ENCODE peak calls at places on chromosomes 11 and 22, in eight cellular contexts. W, M, F, T, B, Q, I and X are unnamed samples.

GRCh38 chr22:17097062-17097461 is 12.3 kb downstream of the IL17RA start:
- DNase-seq in T (no peak), M (no peak), Q (no peak), W (no peak), F (no peak), B (no peak), I (no peak), X (peak; percentile 12)

GRCh38 chr11:27241316-27242122 is 121.5 kb downstream of the CCDC34 start:
- DNase-seq in F (no peak), T (no peak), I (no peak), M (peak; percentile 94), Q (peak; percentile 82), B (peak; percentile 92), W (no peak), X (no peak)

GRCh38 chr11:69388210-69388609 is 93.3 kb upstream of the LINC01488 start:
- DNase-seq in W (no peak), B (no peak), M (no peak), Q (no peak), F (no peak), I (no peak), T (no peak), X (no peak)

GRCh38 chr11:67640758-67641113 is 1.2 kb upstream of the TBX10 start:
- DNase-seq in T (no peak), F (no peak), B (no peak), W (no peak), I (no peak), Q (no peak), M (no peak), X (peak; percentile 49)

GRCh38 chr11:64246874-64247728 is at the start of gene PPP1R14B:
- DNase-seq in M (peak; percentile 94), Q (peak; percentile 90), W (no peak), F (peak; percentile 63), T (peak; percentile 94), B (peak; percentile 81), I (peak; percentile 92), X (peak; percentile 94)

GRCh38 chr11:17250561-17251350 is 25.8 kb upstream of the NUCB2 start:
- DNase-seq in W (no peak), Q (no peak), M (peak; percentile 41), B (peak; percentile 11), T (no peak), F (no peak), I (no peak), X (no peak)

GRCh38 chr11:61671527-61671926 is 8.7 kb upstream of the DAGLA start:
- DNase-seq in Q (no peak), W (no peak), F (no peak), M (peak; percentile 34), I (no peak), B (no peak), T (peak; percentile 42), X (no peak)

GRCh38 chr22:20613301-20613700 is 105.9 kb downstream of the MED15 start:
- DNase-seq in W (no peak), Q (no peak), I (no peak), M (no peak), T (no peak), F (no peak), B (no peak), X (no peak)

GRCh38 chr11:134277176-134278001 is 1.2 kb downstream of the GLB1L3 start:
- DNase-seq in W (no peak), F (no peak), Q (no peak), T (no peak), M (peak; percentile 10), I (no peak), B (no peak), X (no peak)

GRCh38 chr11:119471329-119471728 is 48.4 kb upstream of the THY1 start:
- DNase-seq in I (no peak), B (no peak), T (no peak), F (no peak), Q (no peak), M (peak; percentile 49), W (no peak), X (no peak)

GRCh38 chr11:128964463-128964930 is 21.8 kb upstream of the TP53AIP1 start:
- DNase-seq in W (no peak), M (no peak), B (no peak), F (no peak), Q (no peak), T (no peak), I (no peak), X (no peak)

GRCh38 chr11:122205036-122205435 is 89.0 kb upstream of the BLID start:
- DNase-seq in F (no peak), B (no peak), W (no peak), T (no peak), Q (no peak), M (peak; percentile 71), I (no peak), X (no peak)

GRCh38 chr11:39965701-39966100 is 1493.8 kb downstream of the LRRC4C start:
- DNase-seq in F (no peak), M (no peak), T (no peak), W (no peak), I (no peak), Q (no peak), B (no peak), X (no peak)

GRCh38 chr11:61830318-61831105 is 2.4 kb downstream of the FADS2 start:
- DNase-seq in B (no peak), Q (no peak), M (peak; percentile 47), F (no peak), I (no peak), T (no peak), W (no peak), X (no peak)

GRCh38 chr22:27629908-27630733 is 171.4 kb downstream of the MN1 start:
- DNase-seq in B (no peak), I (no peak), F (no peak), Q (no peak), M (no peak), T (no peak), W (no peak), X (no peak)

GRCh38 chr11:76206077-76206326 is 300 bp downstream of the WNT11 start:
- DNase-seq in B (no peak), T (no peak), F (no peak), W (no peak), I (no peak), Q (no peak), M (no peak), X (no peak)

GRCh38 chr11:45322891-45323597 is 36.9 kb upstream of the SYT13 start:
- DNase-seq in Q (no peak), W (no peak), I (no peak), B (no peak), F (no peak), M (no peak), T (no peak), X (no peak)

GRCh38 chr11:68750197-68750987 is 928 bp downstream of the TESMIN start:
- DNase-seq in T (peak; percentile 57), F (no peak), M (no peak), Q (no peak), B (no peak), I (no peak), W (no peak), X (no peak)

GRCh38 chr11:88284306-88285057 is 53.1 kb downstream of the CTSC start:
- DNase-seq in T (no peak), B (no peak), W (no peak), I (no peak), M (no peak), Q (no peak), F (no peak), X (no peak)

GRCh38 chr11:78564889-78565467 is 9.7 kb downstream of the NARS2 start:
- DNase-seq in Q (no peak), I (no peak), T (no peak), F (no peak), B (no peak), W (no peak), M (peak; percentile 10), X (no peak)

GRCh38 chr22:48750826-48751440 is 1076.7 kb downstream of the BRD1 start:
- DNase-seq in Q (no peak), I (no peak), F (no peak), M (no peak), W (no peak), B (no peak), T (no peak), X (no peak)

GRCh38 chr22:43849731-43850130 is 12.6 kb downstream of the SULT4A1 start:
- DNase-seq in F (no peak), T (peak; percentile 3), B (no peak), M (no peak), Q (no peak), W (no peak), I (no peak), X (no peak)

GRCh38 chr11:24617856-24618255 is 121.0 kb downstream of the LUZP2 start:
- DNase-seq in M (no peak), Q (no peak), W (no peak), F (no peak), T (no peak), I (no peak), B (no peak), X (no peak)

GRCh38 chr11:62702241-62702640 is 5.0 kb downstream of the BSCL2 start:
- DNase-seq in W (no peak), I (no peak), F (no peak), Q (no peak), M (no peak), B (peak; percentile 39), T (no peak), X (peak; percentile 47)

GRCh38 chr11:63608353-63609345 is 5.6 kb downstream of the PLAAT3 start:
- DNase-seq in T (no peak), W (no peak), B (peak; percentile 72), M (peak; percentile 60), F (no peak), I (no peak), Q (peak; percentile 97), X (no peak)

GRCh38 chr11:47889714-47890441 is 41.7 kb upstream of the NUP160 start:
- DNase-seq in Q (no peak), F (no peak), M (no peak), B (no peak), T (no peak), W (no peak), I (no peak), X (no peak)

GRCh38 chr11:77284476-77285468 is 16.7 kb downstream of the GDPD4 start:
- DNase-seq in Q (no peak), F (no peak), M (no peak), B (no peak), T (no peak), W (no peak), I (no peak), X (no peak)

GRCh38 chr11:66239998-66240780 is 28.2 kb upstream of the RAB1B start:
- DNase-seq in I (no peak), T (no peak), B (no peak), Q (no peak), W (no peak), M (no peak), F (no peak), X (no peak)
- H3K36me3 ChIP-seq in I (peaks cover 72% of the 10 kb centered on the region), T (no peaks in the 10 kb centered on the region), B (peaks cover 10% of the 10 kb centered on the region), Q (peaks cover 92% of the 10 kb centered on the region), W (peaks cover 3% of the 10 kb centered on the region), M (peaks cover 9% of the 10 kb centered on the region), F (peaks cover 81% of the 10 kb centered on the region), X (peaks cover 65% of the 10 kb centered on the region)

GRCh38 chr22:30205281-30206115 is 41.1 kb downstream of the LIF start:
- DNase-seq in F (no peak), Q (peak; percentile 95), I (peak; percentile 49), T (peak; percentile 85), M (peak; percentile 97), B (peak; percentile 99), W (no peak), X (no peak)
- H3K4me1 ChIP-seq in F (no peaks in the 10 kb centered on the region), Q (peaks cover 75% of the 10 kb centered on the region), I (peaks cover 31% of the 10 kb centered on the region), T (no peaks in the 10 kb centered on the region), M (peaks cover 54% of the 10 kb centered on the region), B (peaks cover 60% of the 10 kb centered on the region), W (peaks cover 1% of the 10 kb centered on the region), X (peaks cover 47% of the 10 kb centered on the region)

GRCh38 chr22:22940961-22941605 is 53.5 kb downstream of the IGLL5 start:
- DNase-seq in W (no peak), T (no peak), I (no peak), Q (no peak), B (no peak), M (no peak), F (no peak), X (peak; percentile 44)
- H3K27ac ChIP-seq in W (no peak overlapping the region), T (no peak overlapping the region), I (no peak overlapping the region), Q (no peak overlapping the region), B (no peak overlapping the region), M (no peak overlapping the region), F (no peak overlapping the region), X (no peak overlapping the region)

GRCh38 chr11:34072041-34072440 is 20.5 kb downstream of the CAPRIN1 start:
- DNase-seq in Q (no peak), I (no peak), W (no peak), M (no peak), F (no peak), B (no peak), T (no peak), X (no peak)
- H3K36me3 ChIP-seq in Q (peaks cover 75% of the 10 kb centered on the region), I (peaks cover 55% of the 10 kb centered on the region), W (peaks cover 8% of the 10 kb centered on the region), M (peaks cover 39% of the 10 kb centered on the region), F (peaks cover 49% of the 10 kb centered on the region), B (peaks cover 29% of the 10 kb centered on the region), T (no peaks in the 10 kb centered on the region), X (peaks cover 61% of the 10 kb centered on the region)